ENCODE peak calls at places on chromosomes 5 and 9, in five cellular contexts. One of them, this sample, is unnamed.

GRCh38 chr5:113552620-113553019 is 39.1 kb downstream of the YTHDC2 start:
- DNase-seq in mesendoderm: no peak
- DNase-seq in neuronal stem cell: no peak
- DNase-seq in IMR-90: no peak
- DNase-seq in H1: no peak
- DNase-seq in this sample: no peak

GRCh38 chr5:122515709-122516431 is 203.8 kb downstream of the SNCAIP start:
- DNase-seq in mesendoderm: peak
- DNase-seq in neuronal stem cell: peak
- DNase-seq in IMR-90: peak
- DNase-seq in H1: peak
- DNase-seq in this sample: peak

GRCh38 chr9:97905228-97905627 is 17.1 kb downstream of the TRMO start:
- DNase-seq in mesendoderm: no peak
- DNase-seq in neuronal stem cell: no peak
- DNase-seq in IMR-90: no peak
- DNase-seq in H1: no peak
- DNase-seq in this sample: no peak

GRCh38 chr5:122252319-122252718 is 59.7 kb upstream of the SNCAIP start:
- DNase-seq in mesendoderm: no peak
- DNase-seq in neuronal stem cell: no peak
- DNase-seq in IMR-90: peak
- DNase-seq in H1: no peak
- DNase-seq in this sample: no peak

GRCh38 chr9:120152295-120152694 is 427.7 kb downstream of the CDK5RAP2 start:
- DNase-seq in mesendoderm: peak
- DNase-seq in neuronal stem cell: peak
- DNase-seq in IMR-90: no peak
- DNase-seq in H1: peak
- DNase-seq in this sample: peak

GRCh38 chr9:21682981-21683380 is 119.5 kb upstream of the MTAP start:
- DNase-seq in mesendoderm: no peak
- DNase-seq in neuronal stem cell: no peak
- DNase-seq in IMR-90: peak
- DNase-seq in H1: no peak
- DNase-seq in this sample: no peak

GRCh38 chr9:136578915-136579637 is 33.2 kb upstream of the NOTCH1 start:
- DNase-seq in mesendoderm: peak
- DNase-seq in neuronal stem cell: no peak
- DNase-seq in IMR-90: no peak
- DNase-seq in H1: no peak
- DNase-seq in this sample: peak

GRCh38 chr9:121640076-121640475 is 11.4 kb upstream of the DAB2IP start:
- DNase-seq in mesendoderm: peak
- DNase-seq in neuronal stem cell: no peak
- DNase-seq in IMR-90: peak
- DNase-seq in H1: no peak
- DNase-seq in this sample: peak

GRCh38 chr5:143056331-143056689 is 286.1 kb downstream of the ARHGAP26 start:
- DNase-seq in mesendoderm: no peak
- DNase-seq in neuronal stem cell: no peak
- DNase-seq in IMR-90: peak
- DNase-seq in H1: no peak
- DNase-seq in this sample: no peak

GRCh38 chr5:171306141-171306540 is 2.9 kb upstream of the TLX3 start:
- DNase-seq in mesendoderm: no peak
- DNase-seq in neuronal stem cell: no peak
- DNase-seq in IMR-90: no peak
- DNase-seq in H1: no peak
- DNase-seq in this sample: no peak

GRCh38 chr5:1780621-1780945 is 19.1 kb downstream of the MRPL36 start:
- DNase-seq in mesendoderm: no peak
- DNase-seq in neuronal stem cell: no peak
- DNase-seq in IMR-90: no peak
- DNase-seq in H1: no peak
- DNase-seq in this sample: no peak

GRCh38 chr9:27542519-27542918 is 12.9 kb upstream of the MOB3B start:
- DNase-seq in mesendoderm: no peak
- DNase-seq in neuronal stem cell: no peak
- DNase-seq in IMR-90: no peak
- DNase-seq in H1: no peak
- DNase-seq in this sample: no peak

GRCh38 chr9:34628656-34629491 is at the start of gene ARID3C:
- DNase-seq in mesendoderm: no peak
- DNase-seq in neuronal stem cell: no peak
- DNase-seq in IMR-90: no peak
- DNase-seq in H1: no peak
- DNase-seq in this sample: peak

DNA sequence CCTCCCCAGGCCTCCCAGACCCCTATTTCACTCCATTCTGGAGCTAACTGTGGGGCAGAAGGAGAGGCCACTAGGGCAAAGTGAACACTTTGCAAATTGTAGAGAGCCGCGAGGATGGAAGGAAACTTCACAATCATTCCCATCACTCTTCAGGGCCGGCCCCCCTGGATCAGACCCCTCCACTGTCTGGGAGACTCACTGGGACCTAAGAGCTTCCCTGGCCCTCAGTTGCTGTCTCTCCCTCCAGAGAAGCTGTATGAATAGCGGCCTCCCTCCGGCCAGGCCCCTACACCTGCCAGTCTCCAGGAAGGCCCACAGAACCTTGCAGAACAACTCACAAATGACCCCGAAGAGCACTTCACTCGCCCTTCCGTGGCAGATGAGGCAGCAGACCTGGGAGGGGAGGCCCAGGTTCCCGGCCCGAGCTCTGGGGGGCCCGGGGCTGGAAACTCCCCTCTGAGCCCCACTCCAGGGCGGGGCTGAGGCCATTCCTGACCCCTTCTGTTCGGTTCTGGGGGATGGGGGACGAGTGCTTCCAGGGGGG is 141.9 kb upstream of the IER5L start:
- DNase-seq in mesendoderm: no peak
- DNase-seq in neuronal stem cell: no peak
- DNase-seq in IMR-90: no peak
- DNase-seq in H1: no peak
- DNase-seq in this sample: peak
- H2AK5ac ChIP-seq in mesendoderm: peak
- H2AK5ac ChIP-seq in neuronal stem cell: peak
- H2AK5ac ChIP-seq in IMR-90: peak
- H2AK5ac ChIP-seq in H1: no peak
- H2AK5ac ChIP-seq in this sample: no peak

GRCh38 chr5:154315756-154316155 is 125.2 kb downstream of the GALNT10 start:
- DNase-seq in mesendoderm: no peak
- DNase-seq in neuronal stem cell: no peak
- DNase-seq in IMR-90: no peak
- DNase-seq in H1: no peak
- DNase-seq in this sample: no peak
- H3K9ac ChIP-seq in mesendoderm: no peak
- H3K9ac ChIP-seq in neuronal stem cell: no peak
- H3K9ac ChIP-seq in IMR-90: no peak
- H3K9ac ChIP-seq in H1: no peak
- H3K9ac ChIP-seq in this sample: no peak

GRCh38 chr5:141681295-141681694 is 735 bp downstream of the ARAP3 start:
- DNase-seq in mesendoderm: no peak
- DNase-seq in neuronal stem cell: no peak
- DNase-seq in IMR-90: no peak
- DNase-seq in H1: no peak
- DNase-seq in this sample: no peak
- H2AK5ac ChIP-seq in mesendoderm: peak
- H2AK5ac ChIP-seq in neuronal stem cell: peak
- H2AK5ac ChIP-seq in IMR-90: peak
- H2AK5ac ChIP-seq in H1: peak
- H2AK5ac ChIP-seq in this sample: no peak

DNA sequence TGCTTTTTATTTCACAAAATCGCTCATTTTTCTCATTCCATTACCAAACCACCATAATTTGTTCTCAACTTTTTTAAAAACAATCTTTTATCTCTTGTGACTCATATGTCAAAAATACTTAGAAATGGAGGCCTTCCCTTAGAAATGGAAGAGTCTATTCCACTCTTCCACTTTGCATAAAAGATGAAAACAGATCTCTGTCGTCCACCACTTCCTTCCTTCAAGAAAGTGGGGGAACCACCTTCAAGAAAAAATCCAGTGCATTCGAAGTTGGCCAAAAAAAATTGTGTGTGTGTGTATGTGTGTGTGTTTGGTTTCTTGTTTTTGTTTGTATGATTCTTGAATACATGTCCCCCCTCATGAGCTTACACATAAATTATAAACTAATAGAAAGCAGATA is 628.8 kb upstream of the DMAC1 start:
- DNase-seq in mesendoderm: no peak
- DNase-seq in neuronal stem cell: no peak
- DNase-seq in IMR-90: no peak
- DNase-seq in H1: no peak
- DNase-seq in this sample: no peak
- H3K9ac ChIP-seq in mesendoderm: no peak
- H3K9ac ChIP-seq in neuronal stem cell: no peak
- H3K9ac ChIP-seq in IMR-90: no peak
- H3K9ac ChIP-seq in H1: no peak
- H3K9ac ChIP-seq in this sample: no peak

This sample was measured in H9.